ENCODE peak calls at places on chromosomes 12 and 14, in six cellular contexts. One of them, this sample, is unnamed.

GRCh38 chr12:123741937-123742572 is 20.0 kb upstream of the DNAH10 start:
- DNase-seq in AG10803: no peak
- DNase-seq in K562: no peak
- DNase-seq in lower leg skin: no peak
- DNase-seq in pancreas: no peak
- DNase-seq in heart left ventricle: no peak
- DNase-seq in this sample: peak

GRCh38 chr14:74685054-74685453 is 27.8 kb downstream of the AREL1 start:
- DNase-seq in AG10803: no peak
- DNase-seq in lower leg skin: no peak
- DNase-seq in K562: no peak
- DNase-seq in pancreas: no peak
- DNase-seq in heart left ventricle: no peak
- DNase-seq in this sample: no peak

GRCh38 chr12:49707812-49708147 is 575 bp upstream of the FMNL3 start:
- DNase-seq in K562: no peak
- DNase-seq in lower leg skin: no peak
- DNase-seq in heart left ventricle: no peak
- DNase-seq in pancreas: no peak
- DNase-seq in AG10803: no peak
- DNase-seq in this sample: no peak

GRCh38 chr12:52019123-52019770 is 12.5 kb downstream of the TAMALIN start:
- DNase-seq in lower leg skin: no peak
- DNase-seq in heart left ventricle: no peak
- DNase-seq in pancreas: peak
- DNase-seq in K562: no peak
- DNase-seq in AG10803: no peak
- DNase-seq in this sample: no peak

GRCh38 chr12:45284096-45284901 is 68.4 kb downstream of the ANO6 start:
- DNase-seq in K562: no peak
- DNase-seq in AG10803: peak
- DNase-seq in heart left ventricle: no peak
- DNase-seq in lower leg skin: no peak
- DNase-seq in pancreas: no peak
- DNase-seq in this sample: no peak

GRCh38 chr12:26251600-26251999 is 56.2 kb downstream of the SSPN start:
- DNase-seq in AG10803: no peak
- DNase-seq in lower leg skin: no peak
- DNase-seq in heart left ventricle: no peak
- DNase-seq in K562: no peak
- DNase-seq in pancreas: no peak
- DNase-seq in this sample: no peak

GRCh38 chr12:25249951-25250738 is 584 bp downstream of the KRAS start:
- DNase-seq in lower leg skin: peak
- DNase-seq in heart left ventricle: peak
- DNase-seq in AG10803: peak
- DNase-seq in K562: peak
- DNase-seq in pancreas: peak
- DNase-seq in this sample: peak

GRCh38 chr14:61103541-61104339 is 122.7 kb downstream of the SLC38A6 start:
- DNase-seq in K562: peak
- DNase-seq in pancreas: no peak
- DNase-seq in AG10803: peak
- DNase-seq in lower leg skin: peak
- DNase-seq in heart left ventricle: no peak
- DNase-seq in this sample: no peak

GRCh38 chr14:64755661-64756265 is 51.5 kb downstream of the PLEKHG3 start:
- DNase-seq in AG10803: peak
- DNase-seq in pancreas: no peak
- DNase-seq in heart left ventricle: no peak
- DNase-seq in K562: no peak
- DNase-seq in lower leg skin: peak
- DNase-seq in this sample: peak

GRCh38 chr12:94193623-94194022 is 45.2 kb downstream of the PLXNC1 start:
- DNase-seq in lower leg skin: no peak
- DNase-seq in K562: no peak
- DNase-seq in heart left ventricle: no peak
- DNase-seq in AG10803: no peak
- DNase-seq in pancreas: no peak
- DNase-seq in this sample: no peak

GRCh38 chr12:51225800-51226199 is 7.9 kb upstream of the POU6F1 start:
- DNase-seq in heart left ventricle: no peak
- DNase-seq in AG10803: no peak
- DNase-seq in pancreas: no peak
- DNase-seq in lower leg skin: no peak
- DNase-seq in K562: no peak
- DNase-seq in this sample: no peak

GRCh38 chr14:100405752-100406455 is 82.8 kb downstream of the SLC25A47 start:
- DNase-seq in lower leg skin: no peak
- DNase-seq in AG10803: no peak
- DNase-seq in heart left ventricle: no peak
- DNase-seq in pancreas: peak
- DNase-seq in K562: no peak
- DNase-seq in this sample: no peak

GRCh38 chr14:41146391-41146790 is 460.3 kb upstream of the LRFN5 start:
- DNase-seq in heart left ventricle: no peak
- DNase-seq in AG10803: no peak
- DNase-seq in K562: no peak
- DNase-seq in lower leg skin: no peak
- DNase-seq in pancreas: no peak
- DNase-seq in this sample: no peak

GRCh38 chr12:48156648-48157015 is 683 bp downstream of the ASB8 start:
- DNase-seq in K562: no peak
- DNase-seq in heart left ventricle: no peak
- DNase-seq in lower leg skin: no peak
- DNase-seq in AG10803: no peak
- DNase-seq in pancreas: no peak
- DNase-seq in this sample: no peak

GRCh38 chr14:22980672-22981089 is 1.7 kb downstream of the AJUBA start:
- DNase-seq in pancreas: peak
- DNase-seq in K562: no peak
- DNase-seq in heart left ventricle: peak
- DNase-seq in lower leg skin: peak
- DNase-seq in AG10803: peak
- DNase-seq in this sample: no peak

GRCh38 chr14:44616204-44616603 is 109.1 kb upstream of the FSCB start:
- DNase-seq in lower leg skin: no peak
- DNase-seq in pancreas: no peak
- DNase-seq in K562: no peak
- DNase-seq in AG10803: no peak
- DNase-seq in heart left ventricle: no peak
- DNase-seq in this sample: no peak

GRCh38 chr14:34857689-34858449 is 17.3 kb downstream of the BAZ1A start:
- DNase-seq in AG10803: no peak
- DNase-seq in lower leg skin: no peak
- DNase-seq in heart left ventricle: no peak
- DNase-seq in pancreas: no peak
- DNase-seq in K562: no peak
- DNase-seq in this sample: peak

GRCh38 chr12:75628916-75629315 is 117.5 kb upstream of the KRR1 start:
- DNase-seq in K562: no peak
- DNase-seq in AG10803: no peak
- DNase-seq in lower leg skin: no peak
- DNase-seq in pancreas: no peak
- DNase-seq in heart left ventricle: no peak
- DNase-seq in this sample: no peak

GRCh38 chr12:75628511-75628910 is 117.1 kb upstream of the KRR1 start:
- DNase-seq in K562: no peak
- DNase-seq in pancreas: no peak
- DNase-seq in lower leg skin: no peak
- DNase-seq in heart left ventricle: no peak
- DNase-seq in AG10803: no peak
- DNase-seq in this sample: no peak

GRCh38 chr12:75622492-75622891 is 111.1 kb upstream of the KRR1 start:
- DNase-seq in K562: no peak
- DNase-seq in AG10803: no peak
- DNase-seq in heart left ventricle: no peak
- DNase-seq in pancreas: no peak
- DNase-seq in lower leg skin: no peak
- DNase-seq in this sample: no peak

DNA sequence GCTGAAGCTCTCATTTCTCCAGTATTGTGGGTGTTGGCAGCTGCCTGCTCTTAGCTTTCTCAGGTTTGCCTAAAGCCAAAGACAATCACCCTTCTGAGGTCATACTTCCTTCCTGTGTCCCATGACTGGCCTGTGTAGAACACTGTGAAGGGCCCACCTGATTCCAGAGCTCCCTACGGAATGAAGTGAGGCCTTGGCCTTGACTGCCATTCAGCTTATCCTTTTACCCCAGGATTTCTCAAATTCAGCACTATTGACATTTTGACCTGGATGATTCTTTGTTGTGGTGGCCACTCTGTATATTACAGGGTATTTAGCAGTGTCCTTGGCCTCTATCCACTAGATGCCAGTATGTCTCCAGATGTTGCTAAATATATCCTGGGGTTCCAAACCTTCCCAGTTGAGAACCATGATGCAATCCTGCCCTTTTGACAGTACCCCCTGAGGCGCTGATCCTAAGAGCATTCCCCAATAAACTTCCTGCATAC is 112.3 kb upstream of the KRR1 start:
- DNase-seq in K562: no peak
- DNase-seq in AG10803: peak
- DNase-seq in pancreas: no peak
- DNase-seq in heart left ventricle: no peak
- DNase-seq in lower leg skin: no peak
- DNase-seq in this sample: no peak
- TF ChIP-seq CTCF in K562: peak
- TF ChIP-seq CTCF in AG10803: peak
- TF ChIP-seq CTCF in pancreas: no peak
- TF ChIP-seq CTCF in heart left ventricle: no peak
- TF ChIP-seq CTCF in lower leg skin: no peak
- TF ChIP-seq CTCF in this sample: no peak

GRCh38 chr14:89241934-89242670 is 174.9 kb downstream of the FOXN3 start:
- DNase-seq in heart left ventricle: no peak
- DNase-seq in K562: no peak
- DNase-seq in AG10803: no peak
- DNase-seq in lower leg skin: no peak
- DNase-seq in pancreas: no peak
- DNase-seq in this sample: no peak
- TF ChIP-seq CTCF in heart left ventricle: no peak
- TF ChIP-seq CTCF in K562: no peak
- TF ChIP-seq CTCF in AG10803: peak
- TF ChIP-seq CTCF in lower leg skin: no peak
- TF ChIP-seq CTCF in pancreas: no peak
- TF ChIP-seq CTCF in this sample: no peak

DNA sequence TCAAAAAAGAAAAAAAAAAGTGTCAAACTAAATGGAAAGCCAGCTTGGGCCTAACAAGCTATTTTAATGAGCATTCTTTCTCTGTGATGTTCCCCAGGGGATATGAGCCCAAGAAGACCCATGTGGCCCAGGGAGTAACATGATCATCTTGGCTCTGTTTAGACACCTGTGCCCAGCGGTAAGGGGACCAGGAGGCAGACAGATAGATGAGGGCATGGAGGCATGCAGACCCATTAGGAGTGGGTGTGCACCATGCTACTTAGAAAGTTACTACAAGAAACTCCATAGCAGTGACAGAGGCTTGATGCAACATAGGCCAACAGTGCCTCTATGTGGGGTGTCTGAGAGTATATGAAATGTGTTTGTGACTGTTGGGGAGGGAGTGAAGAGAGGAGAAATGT is 3.1 kb upstream of the CREBL2 start:
- DNase-seq in heart left ventricle: no peak
- DNase-seq in AG10803: no peak
- DNase-seq in lower leg skin: no peak
- DNase-seq in K562: peak
- DNase-seq in pancreas: no peak
- DNase-seq in this sample: no peak
- TF ChIP-seq CTCF in heart left ventricle: no peak
- TF ChIP-seq CTCF in AG10803: no peak
- TF ChIP-seq CTCF in lower leg skin: no peak
- TF ChIP-seq CTCF in K562: no peak
- TF ChIP-seq CTCF in pancreas: no peak
- TF ChIP-seq CTCF in this sample: no peak

GRCh38 chr14:104773505-104774452 is 20.8 kb downstream of the SIVA1 start:
- DNase-seq in AG10803: no peak
- DNase-seq in K562: no peak
- DNase-seq in lower leg skin: no peak
- DNase-seq in heart left ventricle: no peak
- DNase-seq in pancreas: no peak
- DNase-seq in this sample: no peak
- TF ChIP-seq CTCF in AG10803: no peak
- TF ChIP-seq CTCF in K562: no peak
- TF ChIP-seq CTCF in lower leg skin: no peak
- TF ChIP-seq CTCF in heart left ventricle: no peak
- TF ChIP-seq CTCF in pancreas: no peak
- TF ChIP-seq CTCF in this sample: no peak

GRCh38 chr12:116277393-116278258 is at the start of gene MED13L:
- DNase-seq in K562: peak
- DNase-seq in lower leg skin: peak
- DNase-seq in heart left ventricle: peak
- DNase-seq in AG10803: peak
- DNase-seq in pancreas: peak
- DNase-seq in this sample: peak
- TF ChIP-seq CTCF in K562: no peak
- TF ChIP-seq CTCF in lower leg skin: no peak
- TF ChIP-seq CTCF in heart left ventricle: no peak
- TF ChIP-seq CTCF in AG10803: peak
- TF ChIP-seq CTCF in pancreas: no peak
- TF ChIP-seq CTCF in this sample: peak

GRCh38 chr12:88604646-88605045 is 24.4 kb upstream of the KITLG start:
- DNase-seq in heart left ventricle: no peak
- DNase-seq in lower leg skin: no peak
- DNase-seq in pancreas: no peak
- DNase-seq in AG10803: no peak
- DNase-seq in K562: no peak
- DNase-seq in this sample: no peak
- TF ChIP-seq CTCF in heart left ventricle: no peak
- TF ChIP-seq CTCF in lower leg skin: no peak
- TF ChIP-seq CTCF in pancreas: no peak
- TF ChIP-seq CTCF in AG10803: no peak
- TF ChIP-seq CTCF in K562: no peak
- TF ChIP-seq CTCF in this sample: no peak

GRCh38 chr12:23221066-23221465 is 596.1 kb downstream of the ETNK1 start:
- DNase-seq in heart left ventricle: no peak
- DNase-seq in K562: peak
- DNase-seq in AG10803: no peak
- DNase-seq in pancreas: no peak
- DNase-seq in lower leg skin: no peak
- DNase-seq in this sample: no peak
- TF ChIP-seq CTCF in heart left ventricle: no peak
- TF ChIP-seq CTCF in K562: peak
- TF ChIP-seq CTCF in AG10803: no peak
- TF ChIP-seq CTCF in pancreas: no peak
- TF ChIP-seq CTCF in lower leg skin: no peak
- TF ChIP-seq CTCF in this sample: no peak

DNA sequence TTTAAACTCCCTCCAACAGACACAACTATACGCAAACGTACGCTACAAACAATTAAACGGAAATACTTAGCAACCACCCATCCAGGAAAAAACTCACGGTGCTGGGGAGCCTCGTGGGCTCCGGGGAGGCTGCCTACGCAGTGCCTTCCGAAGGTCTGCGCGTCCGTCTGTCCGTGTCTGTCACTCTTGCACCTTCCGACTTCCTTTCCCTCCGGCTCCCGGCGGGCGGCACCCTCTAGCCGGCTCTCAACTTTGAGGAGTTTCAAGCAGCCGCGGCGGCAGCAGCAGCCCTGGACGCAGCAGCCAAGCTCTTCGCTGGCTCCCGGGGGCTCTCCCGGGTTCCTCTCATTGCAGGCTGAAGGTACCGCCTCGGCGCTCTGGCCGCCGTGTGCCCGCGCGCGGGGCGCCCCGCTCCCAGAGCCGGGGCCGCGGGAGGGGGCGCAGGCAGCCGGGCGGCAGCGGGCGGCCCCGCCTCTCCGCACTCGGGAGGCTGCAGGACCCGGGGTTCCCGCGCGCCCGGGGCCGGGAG is at the start of gene PCED1B:
- DNase-seq in pancreas: peak
- DNase-seq in heart left ventricle: peak
- DNase-seq in lower leg skin: peak
- DNase-seq in AG10803: peak
- DNase-seq in K562: peak
- DNase-seq in this sample: peak
- TF ChIP-seq CTCF in pancreas: no peak
- TF ChIP-seq CTCF in heart left ventricle: no peak
- TF ChIP-seq CTCF in lower leg skin: no peak
- TF ChIP-seq CTCF in AG10803: peak
- TF ChIP-seq CTCF in K562: peak
- TF ChIP-seq CTCF in this sample: no peak

This sample was measured in natural killer cell.